ENCODE peak calls at places on chromosomes 4 and X, in four cellular contexts. Q, R, G and O are unnamed samples.
A peak's percentile ranks its signal among the peaks of the same experiment; 100 is the strongest.

GRCh38 chr4:123397276-123398150 is 918 bp downstream of the SPRY1 start:
- DNase-seq in Q (peak; percentile 56), R (peak; percentile 40), G (peak; percentile 78), O (peak; percentile 76)

GRCh38 chr4:39544580-39545315 is 17.5 kb upstream of the UGDH start:
- DNase-seq in Q (no peak), R (no peak), G (no peak), O (no peak)

GRCh38 chr4:9771069-9771468 is 10.4 kb upstream of the DRD5 start:
- DNase-seq in Q (no peak), R (no peak), G (no peak), O (no peak)

GRCh38 chr4:42642136-42642797 is 14.6 kb downstream of the ATP8A1 start:
- DNase-seq in Q (no peak), R (no peak), G (no peak), O (no peak)

GRCh38 chrX:9644335-9644734 is 121.3 kb downstream of the GPR143 start:
- DNase-seq in Q (peak; percentile 72), R (no peak), G (no peak), O (no peak)

GRCh38 chrX:49041683-49042529 is 1.3 kb downstream of the TFE3 start:
- DNase-seq in Q (no peak), R (no peak), G (no peak), O (peak; percentile 30)

GRCh38 chr4:173507471-173508385 is 22.3 kb downstream of the HAND2 start:
- DNase-seq in Q (no peak), R (no peak), G (no peak), O (no peak)

GRCh38 chr4:61397174-61397573 is 197.0 kb downstream of the ADGRL3 start:
- DNase-seq in Q (no peak), R (no peak), G (no peak), O (no peak)

GRCh38 chr4:128220286-128221235 is 67.1 kb downstream of the PGRMC2 start:
- DNase-seq in Q (no peak), R (no peak), G (no peak), O (no peak)

GRCh38 chr4:103198111-103198765 is at the start of gene CENPE:
- DNase-seq in Q (peak; percentile 82), R (peak; percentile 89), G (peak; percentile 92), O (peak; percentile 84)

GRCh38 chr4:103199009-103199408 is 866 bp upstream of the CENPE start:
- DNase-seq in Q (no peak), R (no peak), G (peak; percentile 25), O (no peak)

GRCh38 chr4:103197765-103198110 is 405 bp downstream of the CENPE start:
- DNase-seq in Q (peak; percentile 39), R (no peak), G (no peak), O (no peak)

GRCh38 chr4:103193457-103193856 is 4.7 kb downstream of the CENPE start:
- DNase-seq in Q (no peak), R (no peak), G (no peak), O (no peak)
- H3K4me3 ChIP-seq in Q (no peak overlapping the region), R (no peak overlapping the region), G (no peak overlapping the region), O (no peak overlapping the region)

DNA sequence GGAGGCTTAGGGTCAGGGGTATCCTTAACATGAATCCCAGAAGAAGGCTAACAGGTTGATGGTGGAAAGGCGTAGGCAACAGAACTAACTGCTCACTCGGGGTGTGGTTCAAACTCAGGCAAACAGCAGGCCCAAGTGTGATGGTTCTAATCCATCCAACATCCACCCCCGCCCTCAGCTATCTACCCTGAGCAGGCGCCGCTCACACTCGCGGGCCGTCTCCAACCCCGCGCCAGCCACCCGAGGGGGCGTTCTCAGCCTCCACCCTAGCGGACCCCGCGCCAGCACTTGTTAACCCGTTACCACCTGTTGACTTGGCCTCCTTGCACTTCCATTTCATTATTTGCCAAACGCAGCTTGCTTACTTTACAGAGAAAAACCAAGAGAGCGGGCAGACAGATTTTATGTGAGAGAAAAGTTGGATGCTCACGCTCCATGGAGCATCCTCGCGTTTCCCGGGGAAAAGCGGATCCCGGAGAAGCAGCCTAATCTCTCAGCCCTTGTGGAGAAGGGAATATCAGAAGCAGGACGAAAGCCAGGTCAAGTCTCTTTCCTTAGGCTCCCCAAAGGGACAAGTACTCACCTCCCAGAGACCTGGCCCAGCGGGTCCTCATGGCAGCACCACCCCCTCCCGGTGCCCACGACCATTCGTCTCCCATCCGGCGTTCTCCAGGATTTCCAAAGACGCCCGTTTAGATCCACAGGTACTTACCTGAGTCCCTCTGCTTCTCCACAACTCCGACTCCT is 757 bp downstream of the SNCA start:
- DNase-seq in Q (no peak), R (no peak), G (peak; percentile 19), O (no peak)
- H3K4me3 ChIP-seq in Q (no peak overlapping the region), R (peak overlapping the region; percentile 64), G (no peak overlapping the region), O (peak overlapping the region; percentile 63)

GRCh38 chr4:75007891-75008290 is 75.0 kb downstream of the PARM1 start:
- DNase-seq in Q (no peak), R (no peak), G (no peak), O (no peak)

GRCh38 chr4:75004755-75005668 is 72.1 kb downstream of the PARM1 start:
- DNase-seq in Q (no peak), R (no peak), G (no peak), O (peak; percentile 67)

GRCh38 chr4:75002381-75002780 is 69.5 kb downstream of the PARM1 start:
- DNase-seq in Q (no peak), R (no peak), G (no peak), O (no peak)

GRCh38 chr4:75003979-75004378 is 71.1 kb downstream of the PARM1 start:
- DNase-seq in Q (no peak), R (no peak), G (no peak), O (no peak)

GRCh38 chr4:75005727-75006126 is 72.8 kb downstream of the PARM1 start:
- DNase-seq in Q (no peak), R (no peak), G (no peak), O (no peak)
- H3K4me3 ChIP-seq in Q (no peak overlapping the region), R (no peak overlapping the region), G (no peak overlapping the region), O (no peak overlapping the region)

GRCh38 chr4:174650711-174651355 is 128.5 kb upstream of the HPGD start:
- DNase-seq in Q (no peak), R (no peak), G (no peak), O (no peak)
- H3K4me3 ChIP-seq in Q (no peak overlapping the region), R (no peak overlapping the region), G (no peak overlapping the region), O (no peak overlapping the region)

DNA sequence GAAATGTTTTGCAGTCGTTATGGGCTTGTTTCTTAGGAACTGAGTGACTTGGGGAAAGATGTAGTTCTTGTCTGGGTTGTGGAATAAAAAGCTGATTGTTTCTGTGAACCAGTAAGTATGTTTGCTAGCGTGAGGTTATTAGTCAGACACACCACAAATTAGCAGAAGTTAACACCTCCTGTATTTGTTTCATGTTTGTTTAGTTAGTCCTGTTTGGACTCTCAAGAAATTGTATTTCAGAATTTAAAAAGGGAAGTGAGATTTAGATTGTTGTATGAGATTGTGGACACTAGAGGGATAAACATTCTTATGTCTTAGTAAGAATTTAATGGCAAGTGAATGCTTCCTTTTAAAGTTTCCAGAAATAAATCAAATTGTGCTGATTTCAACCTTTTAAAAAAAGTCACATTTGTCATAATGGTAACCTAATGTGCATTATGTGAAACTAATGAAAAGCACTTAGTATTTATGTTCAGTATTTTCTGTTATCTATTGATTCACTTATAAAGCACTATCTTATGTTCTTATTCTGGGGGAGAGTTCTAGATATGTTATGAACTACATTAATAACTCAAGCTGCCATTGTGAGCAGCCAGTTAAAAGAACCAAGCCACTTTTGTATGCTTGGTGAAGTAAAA is 25.6 kb downstream of the ATP10D start:
- DNase-seq in Q (no peak), R (no peak), G (no peak), O (no peak)
- H3K4me3 ChIP-seq in Q (no peak overlapping the region), R (no peak overlapping the region), G (no peak overlapping the region), O (no peak overlapping the region)

DNA sequence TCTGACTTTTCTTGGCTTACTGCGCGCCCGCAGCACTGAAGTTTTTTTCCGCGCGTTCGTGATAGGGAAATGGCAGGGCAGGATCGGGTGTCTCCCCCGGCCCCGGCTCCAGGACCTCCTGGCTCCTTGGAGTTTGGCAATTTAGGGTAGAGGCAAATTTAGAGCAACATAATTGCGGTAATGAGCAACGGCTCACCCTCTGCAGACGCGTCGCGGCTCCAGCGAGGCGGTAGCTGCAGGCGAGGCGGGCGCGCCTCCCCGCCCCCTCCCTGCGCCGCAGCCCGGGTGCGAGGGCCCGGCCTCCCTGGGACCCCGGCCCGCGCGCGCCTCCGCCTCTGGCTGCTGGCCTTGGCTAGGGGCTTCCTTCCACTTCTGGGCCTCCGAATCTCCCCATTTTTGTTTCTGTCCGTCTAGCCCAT is 6.2 kb downstream of the MSX1 start:
- DNase-seq in Q (no peak), R (no peak), G (no peak), O (peak; percentile 37)
- H3K4me3 ChIP-seq in Q (no peak overlapping the region), R (peak overlapping the region; percentile 61), G (no peak overlapping the region), O (peak overlapping the region; percentile 49)

DNA sequence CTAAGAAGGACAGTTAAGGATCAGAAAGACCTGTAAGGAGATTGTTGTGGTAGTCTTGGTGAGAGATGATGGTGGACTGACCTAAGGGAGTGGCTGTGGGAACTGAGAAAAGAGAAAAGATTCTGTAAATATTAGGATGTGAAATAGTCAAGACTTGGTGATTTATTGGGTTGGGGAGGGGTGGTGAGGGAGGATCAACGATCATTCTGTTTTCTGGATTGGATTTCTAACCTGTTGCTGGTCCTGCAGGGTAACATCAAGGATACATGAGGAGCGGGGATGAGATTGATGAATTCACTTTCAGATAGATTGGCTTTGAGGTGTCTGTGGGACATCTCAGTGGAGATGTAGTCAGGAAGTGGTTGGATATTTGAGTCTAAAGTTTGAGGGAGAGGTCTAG is 1.4 kb downstream of the PIN4 start:
- DNase-seq in Q (no peak), R (no peak), G (no peak), O (no peak)
- H3K4me3 ChIP-seq in Q (no peak overlapping the region), R (peak overlapping the region; percentile 96), G (no peak overlapping the region), O (peak overlapping the region; percentile 72)